ENCODE peak calls at places on chromosomes 7 and 10, in eight cellular contexts. L is coronary artery, B is H9, H is cardiac fibroblast, U is tibial artery, I is HFFc6, O is IMR-90, Z is progenitor cell of endocrine pancreas. P is an unnamed sample.

GRCh38 chr7:3039787-3040186 is 3.9 kb downstream of the CARD11 start:
- DNase-seq in I (no peak), O (no peak), L (peak), Z (no peak), U (no peak), H (no peak), B (no peak), P (no peak)

GRCh38 chr7:157780721-157781120 is 443.9 kb downstream of the DNAJB6 start:
- DNase-seq in O (no peak), I (no peak), L (no peak), Z (no peak), H (no peak), U (no peak), B (no peak), P (no peak)

GRCh38 chr7:79506481-79506880 is 53.0 kb upstream of the MAGI2 start:
- DNase-seq in L (no peak), H (peak), U (no peak), O (peak), Z (no peak), B (no peak), I (peak), P (no peak)

GRCh38 chr7:102473271-102473991 is 5.3 kb downstream of the POLR2J start:
- DNase-seq in H (no peak), B (no peak), Z (no peak), O (no peak), L (no peak), I (no peak), U (peak), P (no peak)

GRCh38 chr10:67925449-67926005 is 41.1 kb downstream of the SIRT1 start:
- DNase-seq in H (no peak), I (peak), U (no peak), L (no peak), B (no peak), O (peak), Z (no peak), P (no peak)

GRCh38 chr10:103589074-103589630 is 95.6 kb downstream of the NEURL1 start:
- DNase-seq in O (no peak), U (no peak), H (no peak), B (no peak), L (no peak), Z (no peak), I (no peak), P (no peak)

GRCh38 chr7:155194531-155195140 is 103.0 kb upstream of the INSIG1 start:
- DNase-seq in I (no peak), L (peak), U (no peak), B (no peak), H (no peak), Z (no peak), O (no peak), P (no peak)

GRCh38 chr7:6501586-6502564 is 49.4 kb downstream of the GRID2IP start:
- DNase-seq in L (no peak), O (no peak), U (no peak), H (no peak), B (no peak), I (no peak), Z (no peak), P (no peak)

GRCh38 chr10:29760139-29760538 is 125.4 kb upstream of the SVIL start:
- DNase-seq in L (no peak), B (no peak), H (no peak), O (no peak), I (no peak), Z (no peak), U (no peak), P (no peak)

GRCh38 chr10:112558476-112559166 is 111.6 kb downstream of the VTI1A start:
- DNase-seq in I (no peak), L (no peak), O (no peak), B (no peak), H (no peak), U (no peak), Z (no peak), P (no peak)

GRCh38 chr7:142359694-142360279 is 101.9 kb upstream of the PRSS58 start:
- DNase-seq in U (no peak), O (no peak), Z (no peak), I (no peak), H (peak), L (no peak), B (no peak), P (no peak)

GRCh38 chr7:29408841-29409243 is 154.8 kb upstream of the PRR15 start:
- DNase-seq in O (peak), I (peak), B (peak), U (peak), H (peak), L (no peak), Z (peak), P (peak)

GRCh38 chr7:129536323-129536722 is 34.0 kb downstream of the SMKR1 start:
- DNase-seq in U (no peak), I (no peak), L (no peak), H (peak), Z (no peak), O (no peak), B (no peak), P (no peak)

GRCh38 chr7:42914726-42915045 is 2.8 kb upstream of the C7orf25 start:
- DNase-seq in B (no peak), H (no peak), I (no peak), Z (no peak), U (no peak), L (no peak), O (no peak), P (no peak)

GRCh38 chr7:42911482-42912447 is at the start of gene C7orf25:
- DNase-seq in O (peak), H (peak), Z (peak), B (peak), L (peak), U (peak), I (peak), P (peak)

GRCh38 chr7:42913591-42913990 is 1.7 kb upstream of the C7orf25 start:
- DNase-seq in O (peak), B (no peak), Z (no peak), H (peak), L (no peak), U (no peak), I (no peak), P (no peak)

GRCh38 chr7:42915356-42915755 is 3.5 kb upstream of the C7orf25 start:
- DNase-seq in O (peak), I (no peak), L (no peak), B (no peak), Z (no peak), U (no peak), H (peak), P (no peak)

GRCh38 chr7:42914009-42914725 is 2.3 kb upstream of the C7orf25 start:
- DNase-seq in L (no peak), B (no peak), I (peak), U (no peak), Z (no peak), O (peak), H (peak), P (no peak)
- TF ChIP-seq CTCF in L (no peak), B (no peak), I (no peak), U (no peak), Z (no peak), O (no peak), H (no peak), P (no peak)

DNA sequence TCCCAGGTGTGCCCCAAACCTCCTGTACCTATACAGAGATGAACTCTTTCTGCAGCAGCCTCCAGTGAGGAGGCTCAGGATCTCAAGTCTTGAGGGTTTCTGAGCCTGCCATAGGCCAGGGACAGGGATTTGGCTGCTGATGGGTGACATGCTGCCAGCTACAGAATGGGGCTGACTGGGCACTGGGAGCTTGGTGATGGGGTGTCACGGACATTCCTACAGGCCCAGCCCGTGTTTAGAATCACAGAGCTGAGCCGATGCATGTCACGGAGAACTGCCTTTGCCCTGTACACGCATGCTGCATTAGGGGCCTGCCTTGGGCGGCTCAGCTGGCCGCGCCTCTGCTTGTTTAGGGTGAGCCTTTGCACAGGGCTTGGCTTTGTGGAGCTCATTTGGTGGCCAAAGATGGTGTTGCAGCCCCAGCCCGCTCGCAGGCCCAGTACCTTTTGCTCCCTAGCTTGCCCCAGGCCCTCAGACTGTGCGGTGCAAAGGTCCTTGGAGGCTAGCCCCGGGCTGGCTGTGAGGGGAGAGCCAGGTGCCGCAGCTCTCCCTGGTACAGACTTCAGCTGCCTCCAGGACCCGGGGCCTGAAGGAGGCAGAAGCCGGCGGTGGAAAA is 108.4 kb upstream of the BTBD16 start:
- DNase-seq in B (no peak), Z (peak), I (no peak), L (no peak), O (no peak), H (no peak), U (no peak), P (peak)
- TF ChIP-seq CTCF in B (peak), Z (peak), I (no peak), L (no peak), O (no peak), H (no peak), U (no peak), P (no peak)

GRCh38 chr7:106112118-106112971 is at the start of gene SYPL1:
- DNase-seq in U (peak), H (peak), L (peak), O (peak), Z (peak), I (peak), B (peak), P (peak)
- TF ChIP-seq CTCF in U (no peak), H (no peak), L (no peak), O (no peak), Z (no peak), I (peak), B (no peak), P (no peak)

DNA sequence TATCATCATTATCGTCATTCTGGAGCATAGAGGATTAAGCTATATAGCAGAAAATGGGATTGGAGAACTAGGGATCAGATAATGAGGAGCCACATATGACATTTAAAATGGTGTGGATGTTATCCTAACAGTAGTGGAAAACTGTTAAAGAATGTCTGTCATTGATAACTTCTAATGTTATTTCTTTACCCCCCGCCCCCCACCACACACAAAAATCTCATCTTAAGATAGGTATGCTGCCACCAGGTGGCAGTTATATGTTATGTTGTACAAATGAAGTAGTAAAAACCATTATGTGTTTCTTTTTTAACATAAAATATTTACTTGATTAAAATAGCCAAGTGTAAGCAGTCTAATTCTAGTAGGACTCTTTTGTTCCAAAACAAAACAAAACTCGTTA is 13.0 kb downstream of the AKAP9 start:
- DNase-seq in L (no peak), I (no peak), O (peak), H (peak), B (no peak), Z (no peak), U (no peak), P (no peak)
- TF ChIP-seq CTCF in L (no peak), I (peak), O (peak), H (peak), B (peak), Z (no peak), U (no peak), P (peak)

DNA sequence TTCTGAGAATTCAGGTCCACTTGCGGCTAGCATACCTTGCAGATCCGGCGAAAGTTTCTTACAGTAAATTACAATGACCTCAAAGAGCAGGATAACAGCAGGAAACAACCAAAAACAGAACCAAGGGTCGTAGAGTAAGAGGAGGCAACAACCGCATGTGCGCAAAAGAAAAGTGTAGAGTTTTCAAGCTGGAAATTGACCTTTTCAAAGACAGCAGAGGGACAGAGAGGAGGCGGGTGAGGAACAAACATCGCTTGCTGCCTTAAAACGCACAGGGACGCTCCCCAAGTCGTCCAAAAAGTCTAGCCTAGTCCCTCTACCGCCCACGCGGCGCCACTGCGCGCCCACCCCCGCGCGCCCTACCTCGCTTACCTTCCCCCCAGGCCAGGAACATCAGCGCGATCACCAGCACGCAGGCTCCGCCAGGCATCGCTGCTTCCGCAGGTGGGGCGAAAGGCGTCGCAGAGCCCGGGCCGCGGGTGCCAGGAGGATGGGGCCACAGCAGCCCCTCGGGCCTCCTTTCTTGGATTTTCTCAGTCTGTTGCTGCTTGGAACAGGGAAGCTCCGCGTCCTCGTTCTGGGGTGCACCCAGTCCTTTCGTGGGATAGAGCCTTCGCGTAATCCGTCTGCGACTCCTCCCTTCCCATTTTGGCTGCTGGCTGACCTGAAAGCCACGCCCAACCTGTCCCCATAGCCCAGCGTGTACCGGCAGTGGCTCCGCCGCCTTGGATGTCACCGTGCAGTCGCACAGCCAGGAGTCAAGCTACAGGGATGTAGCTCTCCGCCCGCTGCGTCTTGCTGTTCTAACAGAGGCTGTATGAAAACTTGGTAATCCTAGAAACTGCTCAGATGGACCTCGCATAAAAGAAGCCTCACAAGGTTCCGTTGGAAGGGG is at the start of gene VWDE:
- DNase-seq in Z (peak), U (no peak), H (peak), L (no peak), O (no peak), I (no peak), B (peak), P (peak)
- TF ChIP-seq CTCF in Z (peak), U (no peak), H (no peak), L (no peak), O (no peak), I (no peak), B (peak), P (no peak)

DNA sequence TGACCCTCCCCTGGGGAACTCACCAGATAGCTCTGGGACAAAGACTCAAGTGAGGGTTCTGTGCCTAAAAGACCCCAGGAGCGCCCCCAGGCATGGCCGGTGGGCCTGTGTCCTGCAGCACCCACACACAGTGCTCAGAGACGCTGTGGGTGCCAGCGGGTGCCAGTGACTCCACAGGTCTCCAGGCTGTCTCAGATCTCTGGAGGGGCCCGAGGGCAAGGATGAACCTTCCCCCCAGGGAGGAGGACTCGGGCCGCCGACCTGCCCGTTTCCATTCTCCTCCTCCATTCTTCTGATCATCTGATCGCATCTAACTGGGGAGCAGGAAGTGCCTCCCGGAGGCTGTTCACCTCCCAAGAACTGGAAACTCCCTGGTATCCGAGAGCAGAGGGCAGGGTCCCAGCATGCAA is 980 bp downstream of the ADAM8 start:
- DNase-seq in O (no peak), H (no peak), Z (no peak), I (no peak), B (no peak), L (no peak), U (no peak), P (no peak)
- TF ChIP-seq CTCF in O (no peak), H (no peak), Z (no peak), I (no peak), B (peak), L (no peak), U (no peak), P (no peak)

DNA sequence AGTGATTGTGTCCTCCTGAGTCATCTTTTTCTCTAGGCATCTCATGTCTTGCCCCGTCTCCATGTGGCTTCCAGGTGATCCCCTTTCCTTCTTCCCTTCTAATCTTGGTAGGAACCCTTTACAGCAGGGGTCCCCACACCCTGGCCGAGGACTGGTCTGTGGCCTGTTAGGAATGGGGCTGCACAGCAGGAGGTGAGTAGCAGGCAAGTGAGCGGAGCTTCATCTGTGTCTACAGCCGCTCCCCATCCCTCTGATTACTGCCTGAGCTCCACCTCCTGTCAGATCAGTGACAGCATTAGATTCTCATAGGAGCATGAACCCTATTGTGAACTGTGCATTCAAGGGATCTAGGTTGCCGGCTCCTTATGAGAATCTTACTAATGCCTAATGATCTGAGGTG is 13.9 kb upstream of the EIF5AL1 start:
- DNase-seq in I (no peak), Z (no peak), H (no peak), B (no peak), U (no peak), O (no peak), L (no peak), P (no peak)
- TF ChIP-seq CTCF in I (no peak), Z (no peak), H (no peak), B (no peak), U (no peak), O (no peak), L (no peak), P (no peak)

GRCh38 chr7:26853788-26854393 is 10.5 kb downstream of the SKAP2 start:
- DNase-seq in O (peak), B (no peak), I (peak), U (no peak), H (peak), L (no peak), Z (no peak), P (no peak)
- TF ChIP-seq CTCF in O (peak), B (peak), I (peak), U (peak), H (peak), L (peak), Z (peak), P (peak)

P was measured in endothelial cell.